ENCODE peak calls at places on chromosomes 1 and 21, in ten cellular contexts. B is HuH-7.5; X is activated naive CD4-positive, alpha-beta T cell; K is coronary artery; T is fibroblast of the aortic adventitia; L is GM18507; V is epithelial cell of esophagus; C is fibroblast of the conjunctiva; R is T1000; H is GM04504. D is an unnamed sample.

GRCh38 chr1:9421533-9421873 is 117.8 kb upstream of the SLC25A33 start:
- DNase-seq in B (no peak), X (no peak), K (no peak), T (no peak), L (no peak), V (no peak), C (no peak), R (no peak), H (no peak), D (no peak)

GRCh38 chr1:180836414-180836813 is 76.3 kb upstream of the KIAA1614 start:
- DNase-seq in B (no peak), X (no peak), K (no peak), T (no peak), L (no peak), V (no peak), C (no peak), R (no peak), H (no peak), D (no peak)

GRCh38 chr1:153791856-153792253 is 16.6 kb downstream of the SLC27A3 start:
- DNase-seq in B (no peak), X (no peak), K (peak), T (no peak), L (no peak), V (peak), C (no peak), R (no peak), H (no peak), D (no peak)

GRCh38 chr1:158931055-158931737 is at the start of gene PYHIN1:
- DNase-seq in B (no peak), X (no peak), K (no peak), T (no peak), L (no peak), V (peak), C (no peak), R (no peak), H (no peak), D (no peak)

GRCh38 chr1:233614743-233615521 is 1.0 kb downstream of the KCNK1 start:
- DNase-seq in B (no peak), X (no peak), K (no peak), T (no peak), L (no peak), V (peak), C (no peak), R (no peak), H (no peak), D (no peak)

GRCh38 chr21:45554477-45555175 is 12.4 kb upstream of the SLC19A1 start:
- DNase-seq in B (peak), X (peak), K (no peak), T (peak), L (peak), V (peak), C (no peak), R (peak), H (peak), D (no peak)

GRCh38 chr1:198497326-198498220 is 42.9 kb downstream of the ATP6V1G3 start:
- DNase-seq in B (no peak), X (no peak), K (no peak), T (peak), L (no peak), V (peak), C (peak), R (no peak), H (peak), D (no peak)

GRCh38 chr21:33661146-33661545 is 18.8 kb downstream of the ITSN1 start:
- DNase-seq in B (no peak), X (no peak), K (no peak), T (no peak), L (no peak), V (peak), C (no peak), R (no peak), H (no peak), D (no peak)

GRCh38 chr21:43343095-43343991 is 83.6 kb downstream of the SIK1 start:
- DNase-seq in B (peak), X (no peak), K (no peak), T (no peak), L (no peak), V (peak), C (no peak), R (no peak), H (no peak), D (no peak)

GRCh38 chr1:117846674-117847425 is 82.6 kb downstream of the GDAP2 start:
- DNase-seq in B (peak), X (no peak), K (no peak), T (no peak), L (no peak), V (no peak), C (no peak), R (no peak), H (no peak), D (no peak)

GRCh38 chr1:229383961-229384360 is 41.1 kb upstream of the CCSAP start:
- DNase-seq in B (no peak), X (no peak), K (no peak), T (no peak), L (no peak), V (peak), C (no peak), R (no peak), H (no peak), D (no peak)

GRCh38 chr1:232340448-232340847 is 289.5 kb downstream of the SIPA1L2 start:
- DNase-seq in B (no peak), X (no peak), K (no peak), T (no peak), L (no peak), V (peak), C (no peak), R (no peak), H (no peak), D (no peak)

GRCh38 chr1:150259758-150260669 is 2.4 kb downstream of the CA14 start:
- DNase-seq in B (peak), X (no peak), K (no peak), T (no peak), L (no peak), V (peak), C (no peak), R (no peak), H (no peak), D (no peak)

D was measured in BJ.